ENCODE peak calls at places on chromosome 14, in seven cellular contexts. O, C, S, J, Z, T and I are unnamed samples.

GRCh38 chr14:96139879-96140278 is 64.8 kb upstream of the BDKRB2 start:
- DNase-seq in O (no peak), S (no peak), T (peak), C (no peak), Z (peak), J (no peak), I (no peak)

GRCh38 chr14:44803239-44803905 is 158.4 kb downstream of the KLHL28 start:
- DNase-seq in C (peak), O (peak), Z (peak), J (peak), T (peak), S (peak), I (peak)

GRCh38 chr14:84403585-84403984 is 1126.4 kb upstream of the FLRT2 start:
- DNase-seq in Z (no peak), J (peak), O (peak), S (peak), C (peak), T (no peak), I (no peak)

GRCh38 chr14:22220427-22220826 is 368.6 kb downstream of the DAD1 start:
- DNase-seq in J (no peak), S (peak), Z (peak), C (peak), O (no peak), T (peak), I (peak)

GRCh38 chr14:63701614-63702291 is 26.1 kb downstream of the SGPP1 start:
- DNase-seq in J (no peak), C (no peak), O (no peak), S (no peak), T (no peak), Z (no peak), I (no peak)

GRCh38 chr14:90624228-90624627 is 192.0 kb downstream of the TTC7B start:
- DNase-seq in C (peak), J (peak), Z (peak), S (no peak), O (no peak), T (peak), I (no peak)

GRCh38 chr14:59529189-59529588 is 44.9 kb downstream of the JKAMP start:
- DNase-seq in S (peak), T (no peak), Z (no peak), O (no peak), J (no peak), C (no peak), I (no peak)

GRCh38 chr14:49768301-49769121 is 558 bp downstream of the KLHDC2 start:
- DNase-seq in C (peak), J (peak), T (peak), S (peak), O (peak), Z (peak), I (peak)

GRCh38 chr14:92880351-92880750 is 42.6 kb upstream of the CHGA start:
- DNase-seq in Z (no peak), C (peak), J (peak), O (no peak), S (no peak), T (no peak), I (no peak)

GRCh38 chr14:65069874-65070709 is 32.2 kb downstream of the MAX start:
- DNase-seq in J (peak), C (peak), Z (no peak), T (no peak), S (peak), O (no peak), I (no peak)

GRCh38 chr14:21748869-21749303 is 75.3 kb upstream of the OR4E1 start:
- DNase-seq in O (peak), T (peak), J (peak), S (peak), C (peak), Z (no peak), I (peak)

GRCh38 chr14:64556526-64556925 is 6.8 kb downstream of the PPP1R36 start:
- DNase-seq in C (peak), S (no peak), J (peak), T (peak), Z (peak), O (no peak), I (peak)

GRCh38 chr14:34461334-34462131 is 507 bp downstream of the SPTSSA start:
- DNase-seq in J (peak), T (peak), Z (peak), S (peak), C (peak), O (peak), I (peak)

GRCh38 chr14:97704316-97704715 is 907.1 kb downstream of the VRK1 start:
- DNase-seq in T (no peak), S (no peak), C (no peak), J (no peak), O (no peak), Z (no peak), I (no peak)

GRCh38 chr14:50018236-50019210 is 97.8 kb downstream of the VCPKMT start:
- DNase-seq in C (peak), O (no peak), J (peak), S (peak), Z (peak), T (peak), I (peak)

GRCh38 chr14:29710015-29710414 is 217.6 kb downstream of the PRKD1 start:
- DNase-seq in C (peak), T (no peak), Z (no peak), O (peak), S (no peak), J (no peak), I (peak)

GRCh38 chr14:26867171-26867757 is 269.4 kb upstream of the NOVA1 start:
- DNase-seq in T (no peak), O (peak), Z (peak), J (no peak), C (peak), S (peak), I (peak)

GRCh38 chr14:105848570-105848969 is 322.2 kb downstream of the TMEM121 start:
- DNase-seq in C (no peak), O (no peak), T (no peak), S (no peak), J (no peak), Z (no peak), I (no peak)

GRCh38 chr14:70635971-70636595 is 5.6 kb upstream of the TTC9 start:
- DNase-seq in T (peak), S (peak), J (peak), Z (no peak), C (peak), O (no peak), I (no peak)

GRCh38 chr14:59293934-59294661 is 105.6 kb downstream of the DAAM1 start:
- DNase-seq in T (no peak), Z (peak), S (no peak), C (peak), J (no peak), O (no peak), I (no peak)

GRCh38 chr14:50040401-50040775 is 76.0 kb downstream of the VCPKMT start:
- DNase-seq in J (peak), C (peak), O (no peak), T (peak), Z (peak), S (peak), I (peak)

GRCh38 chr14:54818201-54819133 is 84.2 kb downstream of the GCH1 start:
- DNase-seq in J (peak), T (no peak), O (peak), C (peak), Z (peak), S (peak), I (peak)

GRCh38 chr14:92534863-92535654 is 21.5 kb downstream of the RIN3 start:
- DNase-seq in T (no peak), Z (no peak), J (no peak), O (no peak), C (no peak), S (no peak), I (no peak)

DNA sequence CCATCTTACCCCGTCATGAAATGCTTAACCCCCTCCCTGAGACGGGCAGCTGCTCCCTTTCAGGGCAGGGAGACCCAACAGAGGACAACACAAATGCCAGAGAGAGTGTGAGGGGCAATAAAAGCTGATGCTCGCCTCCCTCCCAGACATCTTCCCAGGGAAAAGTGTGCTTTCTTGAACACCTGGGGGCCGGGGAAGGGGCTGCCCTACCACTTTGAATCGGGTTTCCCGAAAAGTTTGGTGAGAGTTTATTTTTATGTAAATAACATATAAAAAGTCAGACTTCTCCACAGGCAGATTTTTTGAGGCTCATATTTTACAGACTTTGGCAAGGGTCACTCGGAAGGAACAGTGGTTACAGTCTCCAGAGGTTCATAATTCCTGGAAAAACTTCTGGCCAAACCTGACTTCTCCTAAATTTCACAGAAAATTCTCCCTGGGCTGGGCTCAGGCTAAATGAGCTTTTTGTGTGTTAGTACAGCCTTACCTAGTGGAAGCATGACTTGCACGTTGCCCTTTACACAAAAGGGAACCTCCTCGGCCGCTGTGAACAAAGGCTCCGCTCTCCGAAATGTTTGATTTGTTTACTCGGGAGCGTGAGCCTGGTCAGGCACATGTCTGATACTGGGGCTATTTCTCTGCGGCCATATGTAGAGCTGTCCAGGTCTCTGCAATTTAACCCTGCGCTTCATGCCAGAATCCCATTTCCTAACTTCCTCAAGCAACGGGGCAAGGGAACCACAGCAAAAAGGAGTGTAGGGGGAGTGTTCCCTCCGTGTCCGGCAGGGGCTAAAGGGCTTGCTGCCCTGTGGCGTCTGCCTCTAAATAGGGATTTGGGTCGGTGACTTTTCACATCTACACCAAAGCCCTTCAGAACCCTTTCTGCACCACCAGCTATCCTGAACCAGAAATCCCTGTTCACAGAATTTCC is 3.4 kb downstream of the RTL1 start:
- DNase-seq in J (no peak), O (peak), C (peak), T (no peak), Z (no peak), S (peak), I (no peak)
- TF ChIP-seq EZH2 in J (no peak), O (no peak), C (no peak), T (no peak), Z (no peak), S (no peak), I (no peak)

GRCh38 chr14:52313903-52314481 is at the start of gene PTGER2:
- DNase-seq in S (peak), O (peak), T (peak), J (no peak), Z (peak), C (peak), I (peak)
- TF ChIP-seq EZH2 in S (no peak), O (no peak), T (no peak), J (no peak), Z (no peak), C (no peak), I (peak)

GRCh38 chr14:51449666-51450061 is 202.0 kb upstream of the FRMD6 start:
- DNase-seq in C (no peak), J (no peak), S (no peak), O (no peak), T (no peak), Z (no peak), I (no peak)
- TF ChIP-seq EZH2 in C (no peak), J (no peak), S (no peak), O (no peak), T (no peak), Z (no peak), I (no peak)

GRCh38 chr14:23366163-23366921 is 1.4 kb upstream of the EFS start:
- DNase-seq in Z (peak), S (peak), C (no peak), T (peak), O (peak), J (no peak), I (peak)
- TF ChIP-seq EZH2 in Z (peak), S (no peak), C (no peak), T (no peak), O (no peak), J (no peak), I (no peak)

GRCh38 chr14:69483765-69484443 is 624 bp upstream of the PLEKHD1 start:
- DNase-seq in T (peak), J (no peak), O (peak), S (peak), C (peak), Z (peak), I (peak)
- TF ChIP-seq EZH2 in T (peak), J (no peak), O (peak), S (peak), C (peak), Z (peak), I (peak)

GRCh38 chr14:76377675-76378074 is 1.7 kb downstream of the ESRRB start:
- DNase-seq in C (no peak), Z (no peak), T (no peak), S (no peak), J (no peak), O (no peak), I (no peak)

GRCh38 chr14:76376001-76376404 is at the start of gene ESRRB:
- DNase-seq in C (no peak), T (peak), J (no peak), Z (no peak), O (peak), S (peak), I (peak)

GRCh38 chr14:76376878-76377523 is 1.1 kb downstream of the ESRRB start:
- DNase-seq in O (peak), C (no peak), S (no peak), Z (no peak), J (no peak), T (no peak), I (no peak)

GRCh38 chr14:76375484-76375883 is 453 bp upstream of the ESRRB start:
- DNase-seq in J (no peak), C (no peak), O (no peak), Z (no peak), T (peak), S (no peak), I (peak)

DNA sequence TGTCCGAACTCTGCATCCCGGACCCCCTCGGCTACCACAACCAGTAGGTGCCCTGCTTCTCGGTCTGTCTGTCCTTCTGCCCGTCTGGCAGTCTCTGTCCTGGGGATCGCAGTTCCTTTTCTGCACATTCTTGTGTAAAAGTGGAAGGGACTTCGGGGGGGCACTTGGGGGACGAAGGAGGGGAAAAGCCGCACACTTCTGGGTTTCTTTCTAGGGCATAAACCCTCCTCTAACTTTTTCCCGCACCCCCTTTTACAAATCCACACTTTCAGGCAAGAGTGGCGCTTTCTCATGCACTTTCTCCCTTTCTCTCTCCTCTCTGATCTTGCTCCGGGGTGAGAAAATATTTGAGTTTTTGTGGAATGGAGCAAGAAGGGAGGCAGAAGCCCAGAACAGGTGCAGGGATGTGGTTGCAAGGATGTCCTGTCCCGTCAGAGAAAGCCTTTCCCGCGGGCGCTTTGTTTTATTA is 506 bp downstream of the ESRRB start:
- DNase-seq in J (no peak), T (no peak), S (no peak), C (no peak), Z (no peak), O (peak), I (no peak)
- TF ChIP-seq EZH2 in J (no peak), T (peak), S (no peak), C (peak), Z (peak), O (no peak), I (peak)

GRCh38 chr14:24377660-24378059 is 9.7 kb downstream of the NFATC4 start:
- DNase-seq in T (no peak), S (peak), O (no peak), J (no peak), C (no peak), Z (no peak), I (no peak)
- TF ChIP-seq EZH2 in T (no peak), S (no peak), O (no peak), J (no peak), C (no peak), Z (no peak), I (no peak)

GRCh38 chr14:60650382-60650961 is 1.2 kb upstream of the SIX1 start:
- DNase-seq in S (no peak), O (peak), C (peak), J (no peak), T (no peak), Z (no peak), I (no peak)
- TF ChIP-seq EZH2 in S (no peak), O (no peak), C (no peak), J (no peak), T (no peak), Z (peak), I (no peak)

GRCh38 chr14:33430414-33430813 is 491.7 kb downstream of the NPAS3 start:
- DNase-seq in T (no peak), S (no peak), Z (no peak), O (no peak), J (no peak), C (no peak), I (no peak)

GRCh38 chr14:33435911-33436310 is 497.2 kb downstream of the NPAS3 start:
- DNase-seq in T (peak), Z (peak), O (no peak), C (peak), J (no peak), S (no peak), I (peak)

GRCh38 chr14:33432407-33433023 is 493.8 kb downstream of the NPAS3 start:
- DNase-seq in O (peak), S (peak), C (peak), Z (peak), J (no peak), T (peak), I (peak)
- TF ChIP-seq EZH2 in O (no peak), S (no peak), C (no peak), Z (no peak), J (no peak), T (no peak), I (no peak)